ENCODE peak calls at places on chromosomes 4 and X, in eight cellular contexts. U, S, C, N, X, P, A and W are unnamed samples.
A peak's percentile ranks its signal among the peaks of the same experiment; 100 is the strongest.

GRCh38 chrX:18410038-18410437 is 15.4 kb upstream of the CDKL5 start:
- DNase-seq in P (peak; percentile 59), C (peak; percentile 30), N (no peak), U (no peak), A (peak; percentile 75), S (no peak), X (peak; percentile 36), W (peak; percentile 62)

GRCh38 chr4:16418814-16419213 is 192.5 kb upstream of the TAPT1 start:
- DNase-seq in A (peak; percentile 48), P (peak; percentile 87), X (peak; percentile 36), U (no peak), N (no peak), C (no peak), S (peak; percentile 17), W (peak; percentile 80)

GRCh38 chrX:68343551-68343950 is 89.7 kb downstream of the OPHN1 start:
- DNase-seq in P (no peak), X (no peak), U (no peak), A (no peak), S (no peak), N (no peak), C (no peak), W (no peak)

GRCh38 chrX:44935640-44936039 is 62.7 kb downstream of the KDM6A start:
- DNase-seq in X (no peak), N (no peak), S (peak; percentile 62), A (no peak), P (no peak), U (no peak), C (no peak), W (peak; percentile 89)

GRCh38 chrX:20333672-20334071 is 67.0 kb upstream of the RPS6KA3 start:
- DNase-seq in P (no peak), C (no peak), A (no peak), U (no peak), S (no peak), N (no peak), X (no peak), W (no peak)

GRCh38 chr4:107255596-107255995 is 219.5 kb upstream of the DKK2 start:
- DNase-seq in A (peak; percentile 23), S (peak; percentile 53), N (no peak), X (no peak), P (peak; percentile 43), U (no peak), C (no peak), W (peak; percentile 34)

GRCh38 chr4:74042681-74043080 is 4.2 kb upstream of the CXCL3 start:
- DNase-seq in X (no peak), P (no peak), C (no peak), U (no peak), A (no peak), N (peak; percentile 34), S (no peak), W (no peak)

GRCh38 chr4:83109480-83110221 is 4.9 kb downstream of the PLAC8 start:
- DNase-seq in S (no peak), N (peak; percentile 53), U (no peak), C (peak; percentile 61), X (no peak), P (no peak), A (peak; percentile 18), W (peak; percentile 54)

GRCh38 chr4:22498866-22499265 is 17.0 kb downstream of the ADGRA3 start:
- DNase-seq in A (no peak), X (no peak), C (no peak), S (peak; percentile 48), U (no peak), N (no peak), P (no peak), W (peak; percentile 77)

GRCh38 chr4:74466242-74466641 is 21.3 kb downstream of the AREG start:
- DNase-seq in P (no peak), S (no peak), A (no peak), U (peak; percentile 45), N (no peak), X (no peak), C (no peak), W (no peak)

GRCh38 chrX:109880629-109881028 is 122.3 kb upstream of the TMEM164 start:
- DNase-seq in U (no peak), N (no peak), A (no peak), X (no peak), S (no peak), C (peak; percentile 49), P (no peak), W (no peak)

GRCh38 chrX:46461653-46462191 is 83.5 kb downstream of the ZNF674 start:
- DNase-seq in C (peak; percentile 57), S (no peak), A (no peak), X (no peak), U (no peak), N (no peak), P (no peak), W (no peak)

GRCh38 chrX:109384569-109385174 is 97.2 kb downstream of the GUCY2F start:
- DNase-seq in X (peak; percentile 18), C (peak; percentile 38), P (peak; percentile 54), U (no peak), N (no peak), A (peak; percentile 63), S (no peak), W (peak; percentile 43)

GRCh38 chrX:152912641-152913040 is 14.8 kb downstream of the ZNF185 start:
- DNase-seq in U (no peak), C (no peak), X (no peak), N (no peak), S (no peak), P (no peak), A (no peak), W (no peak)

GRCh38 chr4:111066001-111066400 is 443.1 kb upstream of the PITX2 start:
- DNase-seq in N (no peak), A (no peak), U (no peak), S (peak; percentile 3), X (no peak), C (no peak), P (no peak), W (peak; percentile 21)

GRCh38 chr4:56246230-56246610 is 141.1 kb downstream of the AASDH start:
- DNase-seq in P (no peak), C (no peak), A (no peak), X (no peak), N (no peak), S (no peak), U (no peak), W (no peak)

GRCh38 chrX:2710496-2710895 is 19.4 kb downstream of the CD99 start:
- DNase-seq in N (no peak), X (peak; percentile 63), U (no peak), C (no peak), P (no peak), A (peak; percentile 42), S (peak; percentile 97), W (peak; percentile 98)

GRCh38 chrX:2708016-2708415 is 16.9 kb downstream of the CD99 start:
- DNase-seq in S (peak; percentile 43), C (no peak), X (no peak), P (no peak), N (no peak), A (no peak), U (no peak), W (peak; percentile 80)

GRCh38 chrX:2708601-2709200 is 17.6 kb downstream of the CD99 start:
- DNase-seq in P (no peak), C (no peak), A (no peak), X (no peak), S (no peak), N (no peak), U (no peak), W (no peak)

GRCh38 chrX:2711441-2711840 is 20.3 kb downstream of the CD99 start:
- DNase-seq in C (no peak), S (no peak), P (no peak), A (no peak), X (no peak), U (no peak), N (no peak), W (no peak)

DNA sequence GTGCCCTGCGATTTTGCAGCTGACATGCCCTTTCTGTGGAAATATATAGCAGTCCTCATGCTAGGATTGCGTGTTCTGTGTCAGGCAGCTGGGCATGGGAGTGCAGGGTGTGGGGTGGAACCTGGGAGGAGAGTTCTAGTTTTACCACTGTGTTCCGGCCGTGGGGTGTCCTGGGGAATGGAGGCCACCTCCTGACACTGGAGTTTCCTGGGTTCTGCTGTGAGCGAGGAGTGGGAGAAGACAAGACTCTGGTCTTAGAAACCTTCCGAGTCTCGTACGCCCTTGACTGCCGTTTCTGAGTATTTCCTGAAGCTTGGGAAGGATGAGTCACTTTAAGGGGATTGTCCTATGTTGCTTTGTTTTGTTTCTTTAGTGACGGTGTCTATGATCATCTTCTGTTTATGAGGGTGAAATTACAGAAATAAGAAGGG is 19.0 kb downstream of the CD99 start:
- DNase-seq in P (peak; percentile 77), C (no peak), A (peak; percentile 88), N (no peak), U (no peak), X (peak; percentile 78), S (peak; percentile 92), W (peak; percentile 90)
- H3K4me3 ChIP-seq in P (peak overlapping the region; percentile 50), C (peak overlapping the region; percentile 30), A (peak overlapping the region; percentile 32), N (no peak overlapping the region), U (no peak overlapping the region), X (peak overlapping the region; percentile 26), S (peak overlapping the region; percentile 16), W (peak overlapping the region; percentile 40)

DNA sequence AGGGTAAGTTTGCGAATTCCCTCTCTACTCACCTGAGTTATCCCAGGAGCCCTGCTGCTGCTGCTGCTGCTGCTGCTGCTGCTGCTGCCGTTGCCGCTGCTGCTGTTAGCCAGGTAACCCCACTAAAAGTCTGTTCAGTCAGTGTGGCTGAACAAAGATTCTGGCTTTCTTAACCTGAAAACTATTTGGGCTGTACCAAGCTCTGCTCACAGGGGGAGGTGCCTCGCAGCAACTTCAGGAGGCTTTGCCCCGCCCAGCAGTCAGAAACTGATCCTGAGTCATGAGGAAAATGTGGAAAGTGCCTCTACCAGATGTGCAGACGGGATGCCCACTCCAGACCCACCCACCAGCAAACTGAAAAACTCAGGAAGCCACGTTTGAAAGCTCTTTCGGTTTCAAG is at the start of gene CAPN6:
- DNase-seq in X (no peak), A (peak; percentile 0), U (no peak), N (peak; percentile 38), S (peak; percentile 55), P (peak; percentile 4), C (no peak), W (peak; percentile 65)
- H3K4me3 ChIP-seq in X (no peak within 1 kb of the TSS), A (no peak within 1 kb of the TSS), U (no peak within 1 kb of the TSS), N (no peak within 1 kb of the TSS), S (no peak within 1 kb of the TSS), P (no peak within 1 kb of the TSS), C (no peak within 1 kb of the TSS), W (no peak within 1 kb of the TSS)

DNA sequence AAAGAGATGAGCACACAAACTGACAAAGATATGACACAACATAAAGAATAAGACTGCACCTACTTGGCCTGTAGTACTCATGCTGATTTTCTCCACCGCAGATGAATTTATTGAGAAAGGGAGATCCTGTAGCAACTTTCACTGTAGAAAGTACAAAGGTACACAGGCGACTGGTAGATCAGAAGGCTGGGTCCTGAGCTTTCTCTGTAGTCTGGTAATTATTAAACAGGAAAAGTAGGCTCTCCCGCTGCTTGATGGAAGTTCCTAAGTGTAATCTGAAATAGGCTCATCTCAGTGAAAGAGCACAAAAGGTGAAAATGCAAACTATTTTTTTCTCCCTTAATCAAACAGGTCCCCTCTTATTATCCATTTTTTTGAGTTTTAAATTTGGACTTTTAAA is at the start of gene ADH6:
- DNase-seq in A (no peak), P (no peak), C (no peak), S (no peak), X (no peak), U (no peak), N (no peak), W (no peak)
- H3K4me3 ChIP-seq in A (no peak within 1 kb of the TSS), P (no peak within 1 kb of the TSS), C (no peak within 1 kb of the TSS), S (no peak within 1 kb of the TSS), X (no peak within 1 kb of the TSS), U (no peak within 1 kb of the TSS), N (no peak within 1 kb of the TSS), W (no peak within 1 kb of the TSS)

GRCh38 chr4:172995704-172996103 is 172.9 kb upstream of the GALNT7 start:
- DNase-seq in X (no peak), A (no peak), C (no peak), N (no peak), S (no peak), P (no peak), U (no peak), W (peak; percentile 43)
- H3K4me3 ChIP-seq in X (no peak overlapping the region), A (no peak overlapping the region), C (no peak overlapping the region), N (no peak overlapping the region), S (no peak overlapping the region), P (no peak overlapping the region), U (no peak overlapping the region), W (no peak overlapping the region)